ENCODE peak calls at places on chromosomes 2 and 18, in six cellular contexts. One of them, this sample, is unnamed.

GRCh38 chr2:164287041-164287440 is 334.2 kb downstream of the GRB14 start:
- DNase-seq in nephron progenitor cell: no peak
- DNase-seq in GM06990: no peak
- DNase-seq in fibroblast of the aortic adventitia: no peak
- DNase-seq in epithelial cell of proximal tubule: no peak
- DNase-seq in PC-9: no peak
- DNase-seq in this sample: no peak

GRCh38 chr18:58862404-58862803 is 2.3 kb upstream of the ZNF532 start:
- DNase-seq in nephron progenitor cell: no peak
- DNase-seq in GM06990: no peak
- DNase-seq in fibroblast of the aortic adventitia: no peak
- DNase-seq in epithelial cell of proximal tubule: no peak
- DNase-seq in PC-9: no peak
- DNase-seq in this sample: no peak

GRCh38 chr2:98607741-98608117 is 583 bp downstream of the COA5 start:
- DNase-seq in nephron progenitor cell: no peak
- DNase-seq in GM06990: no peak
- DNase-seq in fibroblast of the aortic adventitia: peak; percentile 31
- DNase-seq in epithelial cell of proximal tubule: peak; percentile 30
- DNase-seq in PC-9: no peak
- DNase-seq in this sample: no peak

GRCh38 chr2:241532733-241533601 is 24.6 kb upstream of the STK25 start:
- DNase-seq in nephron progenitor cell: no peak
- DNase-seq in GM06990: no peak
- DNase-seq in fibroblast of the aortic adventitia: no peak
- DNase-seq in epithelial cell of proximal tubule: no peak
- DNase-seq in PC-9: no peak
- DNase-seq in this sample: no peak

GRCh38 chr2:28893488-28893887 is 979 bp upstream of the WDR43 start:
- DNase-seq in nephron progenitor cell: no peak
- DNase-seq in GM06990: no peak
- DNase-seq in fibroblast of the aortic adventitia: no peak
- DNase-seq in epithelial cell of proximal tubule: no peak
- DNase-seq in PC-9: no peak
- DNase-seq in this sample: no peak

GRCh38 chr2:59184281-59185020 is 943.3 kb upstream of the FANCL start:
- DNase-seq in nephron progenitor cell: no peak
- DNase-seq in GM06990: no peak
- DNase-seq in fibroblast of the aortic adventitia: no peak
- DNase-seq in epithelial cell of proximal tubule: no peak
- DNase-seq in PC-9: no peak
- DNase-seq in this sample: no peak

GRCh38 chr2:39142012-39142346 is 21.1 kb upstream of the SOS1 start:
- DNase-seq in nephron progenitor cell: no peak
- DNase-seq in GM06990: no peak
- DNase-seq in fibroblast of the aortic adventitia: no peak
- DNase-seq in epithelial cell of proximal tubule: no peak
- DNase-seq in PC-9: no peak
- DNase-seq in this sample: no peak

GRCh38 chr2:13193900-13194299 is 477.2 kb downstream of the TRIB2 start:
- DNase-seq in nephron progenitor cell: no peak
- DNase-seq in GM06990: peak; percentile 13
- DNase-seq in fibroblast of the aortic adventitia: peak; percentile 10
- DNase-seq in epithelial cell of proximal tubule: no peak
- DNase-seq in PC-9: no peak
- DNase-seq in this sample: no peak

GRCh38 chr2:152649997-152650396 is 67.3 kb downstream of the PRPF40A start:
- DNase-seq in nephron progenitor cell: no peak
- DNase-seq in GM06990: no peak
- DNase-seq in fibroblast of the aortic adventitia: no peak
- DNase-seq in epithelial cell of proximal tubule: no peak
- DNase-seq in PC-9: no peak
- DNase-seq in this sample: no peak

GRCh38 chr18:27413495-27414401 is 228.6 kb upstream of the CHST9 start:
- DNase-seq in nephron progenitor cell: no peak
- DNase-seq in GM06990: no peak
- DNase-seq in fibroblast of the aortic adventitia: peak; percentile 75
- DNase-seq in epithelial cell of proximal tubule: peak; percentile 97
- DNase-seq in PC-9: peak; percentile 30
- DNase-seq in this sample: no peak

GRCh38 chr2:169272035-169272434 is 90.3 kb downstream of the LRP2 start:
- DNase-seq in nephron progenitor cell: no peak
- DNase-seq in GM06990: no peak
- DNase-seq in fibroblast of the aortic adventitia: no peak
- DNase-seq in epithelial cell of proximal tubule: no peak
- DNase-seq in PC-9: no peak
- DNase-seq in this sample: no peak

GRCh38 chr2:169280502-169280901 is 81.8 kb downstream of the LRP2 start:
- DNase-seq in nephron progenitor cell: no peak
- DNase-seq in GM06990: no peak
- DNase-seq in fibroblast of the aortic adventitia: no peak
- DNase-seq in epithelial cell of proximal tubule: no peak
- DNase-seq in PC-9: no peak
- DNase-seq in this sample: no peak

DNA sequence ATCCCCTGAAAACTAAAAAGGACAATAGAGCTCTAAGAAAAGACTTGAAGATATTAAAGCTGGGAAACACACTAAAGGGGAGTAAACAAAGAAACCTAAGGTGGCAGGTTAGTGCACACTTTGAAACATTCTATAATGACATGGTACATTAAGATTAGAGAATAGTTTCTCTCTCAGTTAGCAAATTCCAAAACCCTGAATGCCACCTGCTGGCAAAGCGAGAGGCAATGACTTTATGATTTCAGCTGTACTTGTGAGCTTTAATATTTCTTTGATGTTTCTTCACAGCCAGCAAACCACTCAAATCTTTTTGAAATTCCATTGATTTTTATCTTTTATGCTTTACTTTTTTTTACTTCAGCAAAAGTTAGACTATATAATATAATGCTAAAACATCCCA is 86.3 kb downstream of the LRP2 start:
- DNase-seq in nephron progenitor cell: no peak
- DNase-seq in GM06990: no peak
- DNase-seq in fibroblast of the aortic adventitia: no peak
- DNase-seq in epithelial cell of proximal tubule: no peak
- DNase-seq in PC-9: peak; percentile 1
- DNase-seq in this sample: no peak
- TF ChIP-seq CTCF in nephron progenitor cell: no peak
- TF ChIP-seq CTCF in GM06990: peak; percentile 12
- TF ChIP-seq CTCF in fibroblast of the aortic adventitia: no peak
- TF ChIP-seq CTCF in epithelial cell of proximal tubule: peak; percentile 56
- TF ChIP-seq CTCF in PC-9: peak; percentile 47
- TF ChIP-seq CTCF in this sample: no peak

GRCh38 chr2:173963323-173963816 is 1.8 kb downstream of the SP3 start:
- DNase-seq in nephron progenitor cell: no peak
- DNase-seq in GM06990: no peak
- DNase-seq in fibroblast of the aortic adventitia: peak; percentile 83
- DNase-seq in epithelial cell of proximal tubule: no peak
- DNase-seq in PC-9: no peak
- DNase-seq in this sample: no peak
- TF ChIP-seq CTCF in nephron progenitor cell: no peak
- TF ChIP-seq CTCF in GM06990: no peak
- TF ChIP-seq CTCF in fibroblast of the aortic adventitia: peak; percentile 58
- TF ChIP-seq CTCF in epithelial cell of proximal tubule: peak; percentile 31
- TF ChIP-seq CTCF in PC-9: peak; percentile 70
- TF ChIP-seq CTCF in this sample: no peak

GRCh38 chr2:108417254-108417653 is 31.8 kb upstream of the GCC2 start:
- DNase-seq in nephron progenitor cell: no peak
- DNase-seq in GM06990: no peak
- DNase-seq in fibroblast of the aortic adventitia: no peak
- DNase-seq in epithelial cell of proximal tubule: no peak
- DNase-seq in PC-9: no peak
- DNase-seq in this sample: no peak
- TF ChIP-seq CTCF in nephron progenitor cell: no peak
- TF ChIP-seq CTCF in GM06990: no peak
- TF ChIP-seq CTCF in fibroblast of the aortic adventitia: no peak
- TF ChIP-seq CTCF in epithelial cell of proximal tubule: peak; percentile 40
- TF ChIP-seq CTCF in PC-9: no peak
- TF ChIP-seq CTCF in this sample: no peak

GRCh38 chr2:224930990-224931389 is 111.3 kb downstream of the DOCK10 start:
- DNase-seq in nephron progenitor cell: no peak
- DNase-seq in GM06990: no peak
- DNase-seq in fibroblast of the aortic adventitia: no peak
- DNase-seq in epithelial cell of proximal tubule: no peak
- DNase-seq in PC-9: no peak
- DNase-seq in this sample: no peak
- TF ChIP-seq CTCF in nephron progenitor cell: no peak
- TF ChIP-seq CTCF in GM06990: peak; percentile 19
- TF ChIP-seq CTCF in fibroblast of the aortic adventitia: no peak
- TF ChIP-seq CTCF in epithelial cell of proximal tubule: peak; percentile 26
- TF ChIP-seq CTCF in PC-9: peak; percentile 39
- TF ChIP-seq CTCF in this sample: peak; percentile 23

GRCh38 chr2:3044587-3045317 is 332.9 kb downstream of the EIPR1 start:
- DNase-seq in nephron progenitor cell: no peak
- DNase-seq in GM06990: no peak
- DNase-seq in fibroblast of the aortic adventitia: no peak
- DNase-seq in epithelial cell of proximal tubule: no peak
- DNase-seq in PC-9: no peak
- DNase-seq in this sample: no peak

GRCh38 chr2:3045318-3045921 is 332.2 kb downstream of the EIPR1 start:
- DNase-seq in nephron progenitor cell: no peak
- DNase-seq in GM06990: no peak
- DNase-seq in fibroblast of the aortic adventitia: no peak
- DNase-seq in epithelial cell of proximal tubule: no peak
- DNase-seq in PC-9: no peak
- DNase-seq in this sample: no peak

GRCh38 chr2:3041841-3042600 is 335.6 kb downstream of the EIPR1 start:
- DNase-seq in nephron progenitor cell: peak; percentile 51
- DNase-seq in GM06990: no peak
- DNase-seq in fibroblast of the aortic adventitia: peak; percentile 11
- DNase-seq in epithelial cell of proximal tubule: no peak
- DNase-seq in PC-9: no peak
- DNase-seq in this sample: no peak

GRCh38 chr2:3042601-3043585 is 334.7 kb downstream of the EIPR1 start:
- DNase-seq in nephron progenitor cell: no peak
- DNase-seq in GM06990: no peak
- DNase-seq in fibroblast of the aortic adventitia: no peak
- DNase-seq in epithelial cell of proximal tubule: no peak
- DNase-seq in PC-9: no peak
- DNase-seq in this sample: no peak

GRCh38 chr2:3043726-3044125 is 333.9 kb downstream of the EIPR1 start:
- DNase-seq in nephron progenitor cell: no peak
- DNase-seq in GM06990: no peak
- DNase-seq in fibroblast of the aortic adventitia: no peak
- DNase-seq in epithelial cell of proximal tubule: no peak
- DNase-seq in PC-9: no peak
- DNase-seq in this sample: no peak
- TF ChIP-seq CTCF in nephron progenitor cell: no peak
- TF ChIP-seq CTCF in GM06990: no peak
- TF ChIP-seq CTCF in fibroblast of the aortic adventitia: no peak
- TF ChIP-seq CTCF in epithelial cell of proximal tubule: no peak
- TF ChIP-seq CTCF in PC-9: no peak
- TF ChIP-seq CTCF in this sample: no peak